ENCODE peak calls at places on chromosomes 11 and 22, in ten cellular contexts. X, S, L, O, Z, U, H, V, M and J are unnamed samples. For H3K4me1, the result is how much of the 10 kb centered on the place peaks cover.

GRCh38 chr11:36748856-36749255 is 150.8 kb upstream of the RAG2 start:
- DNase-seq in X (no peak), S (no peak), L (no peak), O (no peak), Z (no peak), U (no peak), H (no peak), V (no peak), M (no peak), J (no peak)

GRCh38 chr11:110710520-110711381 is 1.5 kb downstream of the ARHGAP20 start:
- DNase-seq in X (peak), S (peak), L (peak), O (peak), Z (peak), U (no peak), H (peak), V (no peak), M (peak), J (no peak)

GRCh38 chr11:133797542-133797941 is 47.8 kb downstream of the SPATA19 start:
- DNase-seq in X (no peak), S (no peak), L (no peak), O (no peak), Z (no peak), U (no peak), H (peak), V (no peak), M (no peak), J (no peak)

GRCh38 chr11:14029415-14029814 is 66.9 kb downstream of the SPON1 start:
- DNase-seq in X (no peak), S (no peak), L (no peak), O (no peak), Z (no peak), U (no peak), H (no peak), V (no peak), M (peak), J (no peak)

GRCh38 chr11:73218106-73218829 is at the start of gene P2RY2:
- DNase-seq in X (peak), S (peak), L (peak), O (peak), Z (peak), U (no peak), H (peak), V (peak), M (peak), J (no peak)

GRCh38 chr11:75384438-75385080 is 14.8 kb upstream of the RPS3 start:
- DNase-seq in X (peak), S (peak), L (peak), O (peak), Z (peak), U (peak), H (peak), V (peak), M (peak), J (peak)

GRCh38 chr11:37107415-37107814 is 509.4 kb upstream of the RAG2 start:
- DNase-seq in X (no peak), S (no peak), L (no peak), O (no peak), Z (no peak), U (no peak), H (no peak), V (no peak), M (peak), J (no peak)

GRCh38 chr11:128776434-128777284 is 82.8 kb downstream of the FLI1 start:
- DNase-seq in X (no peak), S (peak), L (peak), O (peak), Z (peak), U (peak), H (no peak), V (no peak), M (peak), J (no peak)

GRCh38 chr11:19777342-19778102 is 64.9 kb downstream of the NAV2 start:
- DNase-seq in X (no peak), S (no peak), L (no peak), O (no peak), Z (no peak), U (no peak), H (no peak), V (peak), M (peak), J (no peak)

GRCh38 chr22:35850831-35851230 is 133.2 kb downstream of the APOL5 start:
- DNase-seq in X (no peak), S (no peak), L (no peak), O (no peak), Z (no peak), U (no peak), H (no peak), V (no peak), M (no peak), J (no peak)

GRCh38 chr11:122979103-122979814 is 2.4 kb downstream of the BSX start:
- DNase-seq in X (no peak), S (no peak), L (no peak), O (no peak), Z (no peak), U (no peak), H (no peak), V (no peak), M (no peak), J (no peak)
- H3K4me3 ChIP-seq in X (no peak), S (no peak), L (no peak), O (no peak), Z (no peak), U (no peak), H (no peak), V (no peak), M (no peak), J (no peak)

GRCh38 chr11:122202951-122203456 is 87.0 kb upstream of the BLID start:
- DNase-seq in X (peak), S (peak), L (peak), O (peak), Z (peak), U (no peak), H (peak), V (peak), M (peak), J (no peak)
- H3K4me1 ChIP-seq in X (half or more), S (under half), L (under half), O (half or more), Z (under half), U (under half), H (under half), V (under half), M (under half), J (under half)

GRCh38 chr11:64237484-64237951 is 3.1 kb downstream of the VEGFB start:
- DNase-seq in X (no peak), S (no peak), L (no peak), O (no peak), Z (no peak), U (no peak), H (peak), V (no peak), M (no peak), J (no peak)

GRCh38 chr11:64234840-64235379 is 526 bp downstream of the VEGFB start:
- DNase-seq in X (peak), S (peak), L (peak), O (no peak), Z (peak), U (peak), H (no peak), V (peak), M (peak), J (peak)

GRCh38 chr11:64233913-64234839 is at the start of gene VEGFB:
- DNase-seq in X (peak), S (peak), L (peak), O (peak), Z (peak), U (peak), H (peak), V (peak), M (peak), J (peak)

GRCh38 chr11:64238076-64238475 is 2.8 kb upstream of the FKBP2 start:
- DNase-seq in X (no peak), S (no peak), L (no peak), O (no peak), Z (no peak), U (no peak), H (no peak), V (no peak), M (no peak), J (no peak)

DNA sequence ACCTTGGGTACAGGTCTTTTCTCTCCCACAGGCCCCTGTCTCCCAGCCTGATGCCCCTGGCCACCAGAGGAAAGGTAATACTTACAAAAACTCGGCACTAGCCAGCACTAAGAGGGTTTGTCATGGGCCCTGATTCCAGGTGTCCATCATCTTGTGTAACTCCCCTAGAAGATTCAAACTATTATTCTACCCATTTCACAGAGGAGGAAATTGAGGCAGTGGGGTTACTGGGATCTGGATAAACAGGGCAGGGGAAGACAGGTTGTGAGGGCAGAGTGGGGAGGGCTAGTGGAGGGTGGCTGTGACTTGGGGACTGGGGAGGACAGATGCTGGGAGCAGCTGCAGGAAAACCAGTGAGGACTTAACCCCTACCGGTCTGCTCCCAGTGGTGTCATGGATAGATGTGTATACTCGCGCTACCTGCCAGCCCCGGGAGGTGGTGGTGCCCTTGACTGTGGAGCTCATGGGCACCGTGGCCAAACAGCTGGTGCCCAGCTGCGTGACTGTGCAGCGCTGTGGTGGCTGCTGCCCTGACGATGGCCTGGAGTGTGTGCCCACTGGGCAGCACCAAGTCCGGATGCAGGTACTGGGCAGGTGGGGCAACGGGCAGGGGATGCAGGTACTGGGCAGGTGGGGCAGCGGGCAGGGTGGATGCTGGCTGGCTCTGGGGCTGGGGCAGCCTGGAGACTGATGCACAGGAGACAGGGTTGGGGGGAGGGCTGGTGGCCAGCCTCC is 1.2 kb downstream of the VEGFB start:
- DNase-seq in X (no peak), S (no peak), L (no peak), O (no peak), Z (no peak), U (no peak), H (no peak), V (no peak), M (no peak), J (no peak)
- H3K27ac ChIP-seq in X (peak), S (peak), L (peak), O (peak), Z (peak), U (peak), H (peak), V (no peak), M (no peak), J (peak)

GRCh38 chr11:5257296-5257695 is 2.7 kb upstream of the HBG2 start:
- DNase-seq in X (no peak), S (no peak), L (no peak), O (no peak), Z (no peak), U (no peak), H (no peak), V (no peak), M (no peak), J (no peak)

GRCh38 chr11:5258543-5259262 is 4.1 kb upstream of the HBG2 start:
- DNase-seq in X (no peak), S (no peak), L (no peak), O (no peak), Z (no peak), U (no peak), H (no peak), V (peak), M (no peak), J (no peak)
- H3K4me3 ChIP-seq in X (no peak), S (no peak), L (no peak), O (no peak), Z (no peak), U (no peak), H (no peak), V (no peak), M (no peak), J (no peak)

DNA sequence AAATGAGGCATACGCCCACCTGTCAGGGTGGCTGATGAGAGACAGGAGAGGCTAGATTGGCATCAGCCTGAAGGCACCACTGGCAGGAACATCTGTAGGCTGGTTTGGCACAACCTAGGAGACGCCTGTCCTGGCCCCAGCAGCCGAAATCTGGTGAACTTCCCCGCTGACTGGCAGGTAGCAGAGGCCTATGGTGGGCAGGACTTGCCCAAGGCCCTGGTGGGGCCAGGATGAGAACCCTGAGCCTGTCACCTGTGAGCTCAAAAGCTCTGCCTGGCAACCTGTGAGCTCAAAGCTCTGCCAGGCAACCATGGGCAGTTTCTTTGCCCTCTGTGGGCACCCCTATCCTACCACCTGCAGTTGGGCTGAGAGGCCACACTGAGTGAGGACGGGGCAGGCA is 2.5 kb downstream of the DERL3 start:
- DNase-seq in X (no peak), S (no peak), L (no peak), O (no peak), Z (no peak), U (no peak), H (no peak), V (no peak), M (no peak), J (no peak)
- H3K4me1 ChIP-seq in X (under half), S (under half), L (under half), O (half or more), Z (half or more), U (under half), H (under half), V (under half), M (under half), J (under half)

GRCh38 chr11:68841718-68842426 is at the start of gene CPT1A:
- DNase-seq in X (peak), S (peak), L (peak), O (peak), Z (peak), U (peak), H (peak), V (peak), M (peak), J (peak)
- H3K27ac ChIP-seq in X (peak), S (peak), L (peak), O (peak), Z (peak), U (peak), H (peak), V (no peak), M (no peak), J (peak)

GRCh38 chr22:49352361-49353169 is 475.1 kb downstream of the BRD1 start:
- DNase-seq in X (no peak), S (no peak), L (no peak), O (no peak), Z (no peak), U (no peak), H (no peak), V (no peak), M (no peak), J (no peak)
- H3K4me3 ChIP-seq in X (no peak), S (no peak), L (no peak), O (no peak), Z (no peak), U (no peak), H (no peak), V (no peak), M (no peak), J (no peak)

GRCh38 chr11:8730697-8731020 is 48.1 kb downstream of the RPL27A start:
- DNase-seq in X (no peak), S (no peak), L (no peak), O (no peak), Z (no peak), U (no peak), H (no peak), V (no peak), M (no peak), J (no peak)

GRCh38 chr11:8729837-8730696 is 47.5 kb downstream of the RPL27A start:
- DNase-seq in X (no peak), S (no peak), L (no peak), O (no peak), Z (no peak), U (no peak), H (no peak), V (no peak), M (no peak), J (no peak)

GRCh38 chr11:8726395-8726794 is 43.8 kb downstream of the RPL27A start:
- DNase-seq in X (no peak), S (no peak), L (no peak), O (no peak), Z (no peak), U (no peak), H (no peak), V (no peak), M (no peak), J (no peak)

GRCh38 chr11:8731647-8732188 is 49.1 kb downstream of the RPL27A start:
- DNase-seq in X (no peak), S (no peak), L (no peak), O (no peak), Z (no peak), U (no peak), H (no peak), V (no peak), M (no peak), J (no peak)

GRCh38 chr11:8728566-8728965 is 46.0 kb downstream of the RPL27A start:
- DNase-seq in X (no peak), S (no peak), L (no peak), O (no peak), Z (no peak), U (no peak), H (no peak), V (no peak), M (peak), J (no peak)
- H3K4me1 ChIP-seq in X (half or more), S (under half), L (under half), O (half or more), Z (half or more), U (under half), H (under half), V (under half), M (under half), J (under half)